ENCODE peak calls at places on chromosome 22, in eight cellular contexts. Y is cardiac muscle cell, X is lower lobe of right lung, D is upper lobe of right lung, K is endothelial cell, L is fibroblast of pulmonary artery, M is fibroblast of mammary gland, Z is brain microvascular endothelial cell. C is an unnamed sample.

GRCh38 chr22:49827853-49828598 is at the start of gene BRD1:
- DNase-seq in M (peak), Z (peak), X (peak), D (peak), L (peak), Y (peak), K (peak), C (peak)

GRCh38 chr22:42190274-42190673 is 59.7 kb upstream of the CYP2D6 start:
- DNase-seq in Y (no peak), K (no peak), D (no peak), M (peak), X (no peak), L (peak), Z (no peak), C (no peak)

GRCh38 chr22:48827228-48827810 is 1000.4 kb downstream of the BRD1 start:
- DNase-seq in D (no peak), Z (no peak), L (no peak), X (no peak), Y (no peak), K (no peak), M (no peak), C (no peak)

GRCh38 chr22:47322854-47323253 is 560.4 kb downstream of the TBC1D22A start:
- DNase-seq in L (no peak), D (no peak), Y (no peak), M (no peak), Z (no peak), K (no peak), X (no peak), C (no peak)

GRCh38 chr22:50473088-50473487 is 1.7 kb downstream of the SBF1 start:
- DNase-seq in Z (no peak), K (no peak), D (no peak), M (no peak), L (no peak), X (no peak), Y (no peak), C (no peak)

GRCh38 chr22:23419151-23419550 is 160.9 kb downstream of the IGLL1 start:
- DNase-seq in K (no peak), Z (no peak), X (no peak), M (no peak), D (no peak), Y (no peak), L (no peak), C (no peak)

GRCh38 chr22:44807915-44808690 is 55.7 kb downstream of the ARHGAP8 start:
- DNase-seq in Y (no peak), K (peak), L (no peak), X (no peak), M (no peak), Z (no peak), D (no peak), C (no peak)

GRCh38 chr22:29914991-29915390 is 32.0 kb downstream of the MTMR3 start:
- DNase-seq in Z (no peak), D (no peak), X (no peak), L (no peak), Y (no peak), K (no peak), M (no peak), C (no peak)

GRCh38 chr22:49936018-49936972 is 17.9 kb downstream of the CRELD2 start:
- DNase-seq in M (peak), K (peak), Y (peak), L (peak), Z (peak), D (peak), X (peak), C (peak)

GRCh38 chr22:31126128-31126868 is 3.5 kb downstream of the INPP5J start:
- DNase-seq in Y (no peak), X (no peak), D (no peak), L (no peak), K (no peak), Z (no peak), M (no peak), C (no peak)

GRCh38 chr22:31230155-31230870 is 18.2 kb downstream of the LIMK2 start:
- DNase-seq in M (peak), D (no peak), Y (peak), L (peak), X (no peak), Z (no peak), K (no peak), C (no peak)

GRCh38 chr22:28817919-28818859 is 17.8 kb upstream of the XBP1 start:
- DNase-seq in Z (no peak), L (no peak), Y (no peak), D (peak), K (no peak), M (no peak), X (peak), C (no peak)

GRCh38 chr22:47279337-47279736 is 516.9 kb downstream of the TBC1D22A start:
- DNase-seq in M (no peak), X (no peak), Y (no peak), K (no peak), D (no peak), L (no peak), Z (no peak), C (no peak)

GRCh38 chr22:42330953-42331525 is 60.6 kb upstream of the TCF20 start:
- DNase-seq in Y (no peak), M (no peak), K (no peak), X (no peak), L (no peak), D (no peak), Z (no peak), C (no peak)

GRCh38 chr22:41857160-41857859 is 24.4 kb downstream of the SREBF2 start:
- DNase-seq in K (peak), X (no peak), D (no peak), L (peak), Y (peak), Z (peak), M (peak), C (peak)

GRCh38 chr22:31106651-31107205 is 640 bp downstream of the SELENOM start:
- DNase-seq in K (peak), M (peak), Z (peak), D (no peak), L (peak), X (no peak), Y (peak), C (no peak)

GRCh38 chr22:46117206-46118199 is 32.8 kb upstream of the PPARA start:
- DNase-seq in L (no peak), M (peak), K (no peak), Z (no peak), X (no peak), Y (no peak), D (no peak), C (no peak)

GRCh38 chr22:49243965-49244364 is 583.7 kb downstream of the BRD1 start:
- DNase-seq in L (no peak), K (no peak), D (peak), X (no peak), Z (no peak), M (no peak), Y (no peak), C (no peak)

GRCh38 chr22:50641696-50642607 is 14.0 kb upstream of the ARSA start:
- DNase-seq in Y (peak), M (peak), X (peak), D (peak), Z (peak), L (peak), K (no peak), C (no peak)

GRCh38 chr22:37260939-37261338 is 16.9 kb upstream of the RAC2 start:
- DNase-seq in M (peak), X (peak), Z (peak), Y (peak), L (peak), D (peak), K (peak), C (peak)

GRCh38 chr22:18035740-18036139 is 11.4 kb upstream of the MICAL3 start:
- DNase-seq in K (no peak), X (peak), D (no peak), Z (no peak), L (no peak), Y (peak), M (no peak), C (no peak)

GRCh38 chr22:47592791-47593190 is 830.3 kb downstream of the TBC1D22A start:
- DNase-seq in K (no peak), D (peak), M (no peak), Y (no peak), Z (no peak), X (no peak), L (no peak), C (no peak)

GRCh38 chr22:49617264-49617663 is 210.4 kb downstream of the BRD1 start:
- DNase-seq in M (no peak), D (peak), Z (no peak), X (no peak), Y (no peak), K (no peak), L (no peak), C (no peak)

GRCh38 chr22:29716814-29717213 is 3.0 kb upstream of the CABP7 start:
- DNase-seq in M (peak), K (peak), Z (peak), Y (peak), L (peak), X (peak), D (no peak), C (peak)

GRCh38 chr22:27439131-27439530 is 362.4 kb downstream of the MN1 start:
- DNase-seq in Y (no peak), D (no peak), X (no peak), K (no peak), Z (no peak), M (no peak), L (no peak), C (no peak)

GRCh38 chr22:27438271-27438980 is 363.1 kb downstream of the MN1 start:
- DNase-seq in Z (no peak), Y (peak), M (no peak), D (no peak), X (no peak), L (no peak), K (no peak), C (no peak)

GRCh38 chr22:27447316-27447715 is 354.2 kb downstream of the MN1 start:
- DNase-seq in K (no peak), X (no peak), Z (no peak), M (no peak), Y (no peak), L (no peak), D (no peak), C (no peak)

GRCh38 chr22:27445876-27446275 is 355.7 kb downstream of the MN1 start:
- DNase-seq in D (no peak), K (no peak), Z (no peak), X (no peak), L (no peak), Y (no peak), M (no peak), C (no peak)

DNA sequence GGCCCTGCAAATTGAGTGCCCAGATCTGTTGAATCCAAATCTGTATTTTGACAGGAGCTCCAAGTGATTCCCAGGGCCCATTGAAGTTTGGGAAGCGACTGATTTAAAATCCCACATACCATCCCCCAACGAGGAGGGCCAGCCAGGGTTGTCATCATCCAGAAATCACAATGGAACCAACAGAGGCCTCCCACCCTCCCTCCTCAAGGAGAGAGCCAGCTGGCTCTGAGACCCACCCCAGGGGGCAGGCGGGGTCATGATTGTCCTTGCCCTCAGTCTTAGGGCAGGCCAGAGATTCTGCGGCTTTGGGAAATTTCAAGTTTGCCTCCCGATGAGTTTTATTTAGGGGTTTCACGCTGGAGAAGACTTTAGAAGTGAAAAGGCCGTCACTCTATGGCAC is 358.2 kb downstream of the MN1 start:
- DNase-seq in M (no peak), X (no peak), Y (no peak), Z (no peak), D (no peak), K (no peak), L (no peak), C (no peak)
- TF ChIP-seq CTCF in M (no peak), X (no peak), Y (no peak), Z (no peak), D (no peak), K (no peak), L (no peak), C (no peak)

GRCh38 chr22:35711336-35711735 is 6.3 kb upstream of the APOL5 start:
- DNase-seq in D (no peak), X (no peak), Y (no peak), K (no peak), M (no peak), Z (no peak), L (no peak), C (no peak)

GRCh38 chr22:35717572-35717971 is at the start of gene APOL5:
- DNase-seq in K (no peak), X (no peak), D (no peak), L (no peak), M (no peak), Y (no peak), Z (no peak), C (no peak)

GRCh38 chr22:35708453-35708852 is 9.2 kb upstream of the APOL5 start:
- DNase-seq in M (peak), L (peak), Y (peak), D (no peak), X (no peak), K (no peak), Z (peak), C (no peak)

GRCh38 chr22:35708917-35709316 is 8.8 kb upstream of the APOL5 start:
- DNase-seq in D (no peak), Z (peak), X (no peak), L (no peak), K (no peak), M (no peak), Y (no peak), C (no peak)

DNA sequence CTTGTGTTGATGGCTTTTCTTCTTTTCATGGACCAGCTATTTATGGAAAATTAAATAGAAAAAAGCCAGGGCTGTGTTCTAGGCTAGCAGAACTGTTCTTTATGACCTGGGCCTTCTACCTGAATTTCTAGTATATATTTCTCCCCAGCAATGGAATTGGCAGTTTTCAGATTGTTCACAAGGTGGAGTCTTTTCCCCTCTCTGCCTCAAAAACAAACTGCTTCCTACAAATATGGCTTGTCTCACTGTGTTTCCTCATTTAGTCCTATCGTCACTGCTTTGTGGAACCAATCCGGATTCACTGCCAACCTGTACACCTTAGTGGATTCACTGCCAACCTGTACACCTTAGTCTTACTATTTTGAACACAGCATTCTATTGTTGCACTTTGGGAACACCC is 5.0 kb upstream of the APOL5 start:
- DNase-seq in X (no peak), Y (no peak), D (no peak), L (no peak), M (no peak), Z (no peak), K (no peak), C (no peak)
- TF ChIP-seq CTCF in X (no peak), Y (no peak), D (no peak), L (no peak), M (no peak), Z (peak), K (no peak), C (peak)

DNA sequence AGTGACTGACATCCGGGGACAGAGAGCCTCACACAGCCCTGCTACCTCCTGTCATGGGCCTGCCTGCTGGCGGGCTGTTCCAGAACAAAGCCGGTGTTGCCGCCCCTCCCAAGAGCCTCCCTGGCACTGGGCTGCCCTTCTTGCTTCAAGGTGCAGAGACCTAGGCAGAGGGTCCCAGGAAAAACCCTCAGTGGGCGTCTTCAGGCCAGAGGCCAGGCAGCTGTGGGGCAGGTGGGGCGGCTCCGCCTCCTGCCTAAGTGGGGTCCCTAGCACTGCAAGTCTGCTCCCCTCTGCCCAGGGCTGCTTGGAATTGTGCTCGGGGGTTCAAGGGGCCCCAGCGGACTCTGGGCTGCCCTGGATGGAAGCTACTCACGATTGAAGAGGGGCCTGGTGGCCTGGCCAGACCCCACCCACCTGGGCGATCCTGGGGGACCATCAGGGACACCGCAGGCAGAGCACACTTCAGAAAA is 20.4 kb upstream of the GNB1L start:
- DNase-seq in D (peak), Z (no peak), X (no peak), M (no peak), L (no peak), Y (no peak), K (no peak), C (no peak)
- TF ChIP-seq CTCF in D (no peak), Z (no peak), X (no peak), M (no peak), L (no peak), Y (no peak), K (no peak), C (no peak)

GRCh38 chr22:35140879-35141745 is 75.2 kb downstream of the ISX start:
- DNase-seq in Z (no peak), L (no peak), D (no peak), K (peak), X (no peak), M (no peak), Y (no peak), C (no peak)
- TF ChIP-seq CTCF in Z (no peak), L (no peak), D (peak), K (peak), X (no peak), M (no peak), Y (no peak), C (peak)

GRCh38 chr22:22401381-22401780 is 107.2 kb downstream of the ZNF280B start:
- DNase-seq in L (no peak), M (no peak), K (no peak), Y (no peak), X (no peak), Z (no peak), D (no peak), C (no peak)

GRCh38 chr22:22404598-22405284 is 103.8 kb downstream of the ZNF280B start:
- DNase-seq in K (no peak), D (no peak), Z (no peak), M (no peak), L (no peak), X (no peak), Y (no peak), C (no peak)

GRCh38 chr22:22406445-22406844 is 102.1 kb downstream of the ZNF280B start:
- DNase-seq in Z (no peak), L (no peak), K (no peak), Y (no peak), X (no peak), M (no peak), D (no peak), C (no peak)

GRCh38 chr22:22403306-22403705 is 105.2 kb downstream of the ZNF280B start:
- DNase-seq in X (no peak), M (no peak), D (no peak), Y (no peak), Z (no peak), L (no peak), K (no peak), C (no peak)

GRCh38 chr22:22403771-22404170 is 104.8 kb downstream of the ZNF280B start:
- DNase-seq in Z (no peak), M (no peak), Y (no peak), X (no peak), K (no peak), L (no peak), D (no peak), C (no peak)
- TF ChIP-seq CTCF in Z (no peak), M (no peak), Y (no peak), X (no peak), K (no peak), L (no peak), D (no peak), C (peak)

DNA sequence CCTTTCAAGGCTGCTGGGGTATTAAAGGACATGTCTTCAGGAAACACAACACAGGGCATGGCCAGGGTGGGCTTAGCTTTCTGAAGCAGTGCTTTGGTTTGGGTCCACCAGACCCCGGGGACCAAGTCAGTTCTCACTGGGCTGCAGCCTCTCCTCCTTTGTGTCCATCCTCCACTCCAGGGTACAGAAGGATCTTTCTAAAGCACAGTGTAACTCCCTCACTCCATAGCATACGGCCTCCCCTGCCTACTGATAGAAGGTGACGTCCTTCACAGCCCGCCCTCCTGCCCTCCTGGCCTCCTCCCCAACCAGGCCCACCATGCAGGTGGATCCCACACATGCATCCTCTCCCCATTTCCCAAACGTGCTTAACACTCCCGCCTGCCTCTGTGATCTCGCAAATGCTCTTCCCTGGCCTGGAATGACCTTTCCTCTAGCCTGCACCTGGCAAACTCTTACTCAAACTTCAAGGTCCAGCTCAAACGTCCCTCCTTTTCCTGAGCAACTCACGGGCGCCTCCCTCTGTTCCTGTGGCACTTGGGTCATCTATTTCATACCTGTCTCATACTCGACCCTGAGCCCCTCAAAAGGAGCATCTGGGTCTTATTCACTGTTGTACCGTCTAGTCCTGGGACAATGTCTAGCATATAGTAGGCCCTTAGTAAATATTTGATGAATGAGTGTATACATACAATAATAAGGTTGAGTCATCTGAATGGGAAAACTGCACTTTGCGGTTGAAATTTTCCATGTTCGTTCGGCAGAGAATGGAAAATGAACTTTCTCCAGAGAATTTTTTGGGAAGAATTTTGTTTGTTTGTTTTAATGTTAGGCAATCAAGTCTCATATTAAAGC is 187.7 kb downstream of the EFCAB6 start:
- DNase-seq in K (no peak), M (no peak), Z (peak), L (no peak), D (no peak), Y (no peak), X (no peak), C (no peak)
- TF ChIP-seq CTCF in K (no peak), M (no peak), Z (no peak), L (no peak), D (no peak), Y (no peak), X (no peak), C (no peak)

GRCh38 chr22:38713921-38714320 is 8.2 kb downstream of the GTPBP1 start:
- DNase-seq in D (no peak), M (no peak), Y (no peak), K (no peak), X (no peak), L (no peak), Z (no peak), C (no peak)
- TF ChIP-seq CTCF in D (no peak), M (no peak), Y (no peak), K (no peak), X (no peak), L (no peak), Z (no peak), C (no peak)

GRCh38 chr22:20026204-20026908 is 5.4 kb downstream of the TANGO2 start:
- DNase-seq in K (no peak), D (no peak), Z (no peak), M (no peak), L (no peak), Y (no peak), X (no peak), C (no peak)

GRCh38 chr22:20026996-20027601 is 6.2 kb downstream of the TANGO2 start:
- DNase-seq in Z (no peak), Y (no peak), K (no peak), X (no peak), L (no peak), D (no peak), M (no peak), C (no peak)

GRCh38 chr22:20028855-20029549 is 8.1 kb downstream of the TANGO2 start:
- DNase-seq in K (no peak), M (no peak), Z (no peak), L (no peak), X (no peak), Y (no peak), D (no peak), C (no peak)

GRCh38 chr22:20029550-20030225 is 8.8 kb downstream of the TANGO2 start:
- DNase-seq in Z (no peak), D (no peak), K (no peak), L (no peak), Y (no peak), X (no peak), M (no peak), C (no peak)

GRCh38 chr22:20027966-20028854 is 7.3 kb downstream of the TANGO2 start:
- DNase-seq in Y (peak), M (peak), X (no peak), Z (peak), K (no peak), D (no peak), L (peak), C (peak)
- TF ChIP-seq CTCF in Y (peak), M (peak), X (peak), Z (peak), K (peak), D (peak), L (peak), C (peak)